ENCODE peak calls at places on chromosomes 5 and 9, in four cellular contexts. W, Z, P and S are unnamed samples. For H3K27me3 and H3K4me1, the result is how much of the 10 kb centered on the place peaks cover.

GRCh38 chr5:124285071-124285470 is 461.4 kb downstream of the ZNF608 start:
- DNase-seq in P (no peak), W (no peak), Z (no peak), S (no peak)

GRCh38 chr9:69342769-69343168 is 17.8 kb downstream of the ENTREP1 start:
- DNase-seq in P (no peak), Z (no peak), W (no peak), S (no peak)

GRCh38 chr9:34493972-34494535 is 28.7 kb downstream of the ENHO start:
- DNase-seq in Z (no peak), P (peak), W (peak), S (no peak)

GRCh38 chr5:3518057-3518456 is 77.6 kb upstream of the IRX1 start:
- DNase-seq in Z (no peak), P (no peak), W (no peak), S (no peak)

GRCh38 chr5:176737746-176738699 is 72.3 kb upstream of the UNC5A start:
- DNase-seq in P (no peak), W (peak), Z (no peak), S (no peak)

GRCh38 chr9:133252301-133252776 is 22.7 kb downstream of the ABO start:
- DNase-seq in Z (no peak), P (no peak), W (no peak), S (no peak)

GRCh38 chr9:81656871-81657337 is 32.4 kb downstream of the TLE1 start:
- DNase-seq in W (no peak), Z (no peak), P (no peak), S (no peak)

GRCh38 chr5:132749506-132749905 is 2.3 kb downstream of the CCNI2 start:
- DNase-seq in Z (no peak), P (no peak), W (no peak), S (no peak)

GRCh38 chr9:102974530-102974929 is 20.6 kb upstream of the CYLC2 start:
- DNase-seq in Z (no peak), P (no peak), W (no peak), S (no peak)

GRCh38 chr9:17191095-17191494 is 56.3 kb downstream of the CNTLN start:
- DNase-seq in Z (no peak), P (peak), W (no peak), S (no peak)

GRCh38 chr5:77709993-77710392 is 66.1 kb downstream of the TBCA start:
- DNase-seq in P (no peak), Z (no peak), W (no peak), S (no peak)

GRCh38 chr9:111805841-111806241 is 11.1 kb upstream of the SHOC1 start:
- DNase-seq in W (no peak), Z (no peak), P (peak), S (no peak)

GRCh38 chr5:72598461-72599433 is 91.5 kb upstream of the ZNF366 start:
- DNase-seq in P (peak), W (no peak), Z (no peak), S (no peak)

GRCh38 chr9:91419222-91420191 is 4.1 kb downstream of the NFIL3 start:
- DNase-seq in Z (no peak), W (no peak), P (peak), S (no peak)

GRCh38 chr5:151475378-151475777 is 28.0 kb downstream of the SLC36A1 start:
- DNase-seq in Z (no peak), P (no peak), W (no peak), S (no peak)

GRCh38 chr5:160539431-160539830 is 117.8 kb downstream of the PTTG1 start:
- DNase-seq in W (no peak), P (peak), Z (no peak), S (no peak)

GRCh38 chr5:65734921-65735320 is 12.9 kb downstream of the NLN start:
- DNase-seq in Z (no peak), W (no peak), P (no peak), S (no peak)

GRCh38 chr5:102296229-102296817 is at the start of gene SLCO4C1:
- DNase-seq in Z (peak), W (peak), P (peak), S (peak)

GRCh38 chr5:179533907-179534306 is 16.4 kb upstream of the RUFY1 start:
- DNase-seq in Z (no peak), P (no peak), W (no peak), S (no peak)

GRCh38 chr9:18404482-18405029 is 69.4 kb upstream of the ADAMTSL1 start:
- DNase-seq in P (no peak), Z (no peak), W (no peak), S (no peak)

DNA sequence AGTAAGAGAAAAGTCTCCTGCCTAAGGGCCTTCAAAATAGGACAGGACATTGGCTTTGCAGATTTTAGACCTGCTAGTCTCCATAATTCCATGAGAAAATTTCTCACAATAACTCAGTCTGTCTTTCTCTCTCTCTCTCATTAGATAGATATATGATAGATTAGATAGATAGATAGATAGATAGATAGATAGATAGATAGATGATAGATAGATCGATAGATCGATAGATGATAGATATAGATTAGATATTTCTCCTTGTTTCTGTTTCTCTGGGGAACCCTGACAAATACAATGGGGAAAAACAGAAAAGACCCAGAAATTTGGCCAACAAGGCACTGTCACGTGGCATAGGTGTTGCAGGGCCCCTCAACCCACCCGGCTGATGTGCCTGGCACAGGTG is 84.4 kb upstream of the ALDH1B1 start:
- DNase-seq in W (no peak), Z (no peak), P (no peak), S (no peak)
- H3K27me3 ChIP-seq in W (under half), Z (under half), P (half or more), S (under half)

DNA sequence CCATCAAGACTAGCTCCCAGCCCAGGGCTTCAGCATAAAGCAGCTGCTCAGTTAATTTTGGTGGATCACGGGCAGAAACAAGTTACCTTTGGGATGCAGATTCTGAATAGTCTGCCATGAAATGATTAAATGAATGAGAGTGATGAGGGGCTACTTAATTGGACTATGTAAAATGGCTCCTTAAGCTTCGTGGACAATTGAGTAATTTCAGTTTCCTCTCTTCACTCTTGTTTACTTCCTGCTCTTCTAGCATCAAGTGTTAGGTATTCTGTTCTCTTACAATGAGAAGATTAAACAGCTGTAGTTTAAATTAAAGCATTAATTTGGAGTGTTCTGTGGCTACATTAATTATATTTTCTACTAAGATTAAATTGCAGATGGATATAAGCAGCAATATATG is 28.1 kb downstream of the PIK3R1 start:
- DNase-seq in P (no peak), Z (no peak), W (no peak), S (peak)
- H3K4me1 ChIP-seq in P (under half), Z (under half), W (under half), S (half or more)

GRCh38 chr5:35177783-35178182 is 52.5 kb downstream of the PRLR start:
- DNase-seq in P (no peak), W (no peak), Z (no peak), S (no peak)
- H3K27me3 ChIP-seq in P (under half), W (under half), Z (under half), S (under half)

DNA sequence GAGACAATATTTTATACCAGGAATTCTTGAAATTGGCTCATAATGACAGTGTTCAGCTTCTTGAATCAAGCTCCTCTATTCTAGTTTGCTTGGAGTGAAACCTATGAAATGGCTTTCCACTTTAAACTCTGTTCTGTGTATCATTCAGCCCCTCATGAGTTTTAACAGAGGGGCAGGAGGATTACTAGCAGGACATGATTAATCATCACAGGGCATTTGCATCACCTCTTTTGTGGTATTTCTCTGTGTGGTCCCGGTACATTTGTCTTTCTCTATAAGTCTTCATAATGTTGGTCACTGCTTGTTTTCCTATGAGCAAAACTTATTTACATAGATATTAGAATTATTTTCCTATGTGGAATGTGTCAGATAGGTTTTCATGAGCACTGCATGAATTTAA is 21.2 kb downstream of the CAST start:
- DNase-seq in Z (no peak), P (no peak), W (no peak), S (no peak)
- H3K4me1 ChIP-seq in Z (under half), P (under half), W (under half), S (under half)

GRCh38 chr5:55064523-55064922 is 37.9 kb upstream of the GZMA start:
- DNase-seq in Z (no peak), W (no peak), P (no peak), S (no peak)
- H3K27me3 ChIP-seq in Z (under half), W (under half), P (under half), S (under half)

DNA sequence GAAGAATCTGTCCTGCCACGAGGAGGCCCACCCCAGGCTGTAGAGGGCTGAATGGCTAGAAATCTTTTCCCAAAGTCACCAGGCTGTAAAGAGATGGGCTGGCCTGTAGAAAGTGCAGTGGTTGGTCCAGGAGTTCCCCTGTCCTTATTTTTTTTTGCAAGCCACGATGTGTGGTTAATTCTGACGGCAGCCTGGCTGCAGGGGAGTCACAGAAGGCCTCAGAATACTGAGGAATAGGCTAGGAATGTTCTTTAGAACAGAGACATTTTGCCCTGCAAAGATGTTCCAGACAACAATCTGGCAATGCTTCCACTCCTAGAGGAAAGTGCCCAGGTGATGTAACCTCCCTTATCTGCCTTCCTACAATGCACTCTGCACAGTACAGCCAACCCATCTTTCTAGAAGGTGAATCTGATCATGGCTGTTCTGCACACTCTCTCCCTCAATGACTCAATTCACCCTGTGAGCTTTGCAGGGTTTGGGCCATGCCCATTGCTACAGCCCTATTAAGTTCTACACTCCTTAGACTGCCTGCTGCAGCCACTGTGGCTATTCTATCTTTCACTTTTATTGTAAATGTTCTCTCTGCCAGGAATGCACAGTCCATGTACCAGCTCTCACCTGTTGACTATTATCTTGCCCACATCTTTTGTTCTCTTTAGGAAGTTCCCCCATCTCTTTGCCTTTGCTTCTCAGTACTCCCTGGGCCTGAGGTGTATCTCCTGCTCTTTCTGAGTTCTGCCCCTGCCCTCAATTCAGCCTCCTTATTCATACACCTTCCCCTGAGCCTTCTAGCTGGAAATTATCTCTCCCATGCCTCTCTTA is 377.8 kb upstream of the CLINT1 start:
- DNase-seq in P (peak), W (no peak), Z (no peak), S (no peak)
- H3K4me1 ChIP-seq in P (under half), W (under half), Z (under half), S (under half)

DNA sequence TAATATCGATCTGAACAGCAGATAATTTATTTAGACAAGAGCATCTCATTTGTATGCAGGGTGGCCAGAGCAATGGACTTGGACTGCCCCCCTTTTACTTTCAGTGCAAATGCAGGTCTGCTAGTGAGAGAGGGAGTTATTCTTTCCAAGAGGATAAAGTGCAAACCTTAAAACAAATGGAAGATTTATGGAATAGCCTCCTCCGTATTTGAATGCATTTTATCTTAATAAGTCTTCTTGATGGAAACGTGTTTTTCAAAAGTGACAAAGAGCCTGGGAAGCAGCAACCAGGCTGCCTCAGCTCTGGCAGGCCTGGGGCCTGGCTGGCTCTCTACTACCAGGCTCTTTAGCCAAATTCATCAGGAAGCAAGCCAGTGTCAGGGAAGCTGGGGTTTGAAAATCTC is 6.8 kb downstream of the NR2F1 start:
- DNase-seq in Z (no peak), W (no peak), P (no peak), S (no peak)
- H3K27me3 ChIP-seq in Z (half or more), W (under half), P (under half), S (half or more)